ENCODE peak calls at places on chromosomes 3 and 15, in ten cellular contexts. One of them, this sample, is unnamed.

GRCh38 chr3:16415911-16416310 is 97.6 kb downstream of the RFTN1 start:
- DNase-seq in progenitor cell of endocrine pancreas: no peak
- DNase-seq in activated T-cell treated with anti-CD3 and anti-CD28 coated beads for 1 hour: no peak
- DNase-seq in NCI-H1930: no peak
- DNase-seq in AG04450: no peak
- DNase-seq in nucleus accumbens: no peak
- DNase-seq in lower lobe of right lung: no peak
- DNase-seq in psoas muscle: no peak
- DNase-seq in fibroblast of pulmonary artery: peak; percentile 36
- DNase-seq in glutamatergic neuron: no peak
- DNase-seq in this sample: no peak

GRCh38 chr15:91407237-91407889 is 307.3 kb downstream of the SV2B start:
- DNase-seq in NCI-H1930: no peak
- DNase-seq in glutamatergic neuron: no peak
- DNase-seq in activated T-cell treated with anti-CD3 and anti-CD28 coated beads for 1 hour: no peak
- DNase-seq in lower lobe of right lung: no peak
- DNase-seq in progenitor cell of endocrine pancreas: no peak
- DNase-seq in AG04450: no peak
- DNase-seq in psoas muscle: no peak
- DNase-seq in fibroblast of pulmonary artery: peak; percentile 30
- DNase-seq in nucleus accumbens: no peak
- DNase-seq in this sample: no peak

GRCh38 chr3:115100172-115100571 is 46.9 kb downstream of the ZBTB20 start:
- DNase-seq in progenitor cell of endocrine pancreas: no peak
- DNase-seq in glutamatergic neuron: no peak
- DNase-seq in NCI-H1930: peak; percentile 80
- DNase-seq in nucleus accumbens: no peak
- DNase-seq in fibroblast of pulmonary artery: peak; percentile 78
- DNase-seq in activated T-cell treated with anti-CD3 and anti-CD28 coated beads for 1 hour: no peak
- DNase-seq in psoas muscle: no peak
- DNase-seq in AG04450: peak; percentile 33
- DNase-seq in lower lobe of right lung: no peak
- DNase-seq in this sample: no peak

GRCh38 chr3:107429330-107430181 is 52.3 kb downstream of the CCDC54 start:
- DNase-seq in NCI-H1930: no peak
- DNase-seq in AG04450: peak; percentile 70
- DNase-seq in fibroblast of pulmonary artery: peak; percentile 93
- DNase-seq in lower lobe of right lung: peak; percentile 77
- DNase-seq in progenitor cell of endocrine pancreas: peak; percentile 65
- DNase-seq in glutamatergic neuron: peak; percentile 83
- DNase-seq in psoas muscle: peak; percentile 83
- DNase-seq in activated T-cell treated with anti-CD3 and anti-CD28 coated beads for 1 hour: peak; percentile 42
- DNase-seq in nucleus accumbens: peak; percentile 83
- DNase-seq in this sample: peak; percentile 32

GRCh38 chr15:68843425-68844311 is 23.0 kb upstream of the ANP32A start:
- DNase-seq in AG04450: no peak
- DNase-seq in nucleus accumbens: no peak
- DNase-seq in NCI-H1930: no peak
- DNase-seq in lower lobe of right lung: peak; percentile 52
- DNase-seq in glutamatergic neuron: peak; percentile 63
- DNase-seq in progenitor cell of endocrine pancreas: no peak
- DNase-seq in activated T-cell treated with anti-CD3 and anti-CD28 coated beads for 1 hour: peak; percentile 17
- DNase-seq in fibroblast of pulmonary artery: peak; percentile 24
- DNase-seq in psoas muscle: no peak
- DNase-seq in this sample: no peak

GRCh38 chr3:105647047-105647446 is 221.8 kb downstream of the CBLB start:
- DNase-seq in lower lobe of right lung: no peak
- DNase-seq in NCI-H1930: no peak
- DNase-seq in AG04450: peak; percentile 70
- DNase-seq in progenitor cell of endocrine pancreas: no peak
- DNase-seq in glutamatergic neuron: no peak
- DNase-seq in activated T-cell treated with anti-CD3 and anti-CD28 coated beads for 1 hour: no peak
- DNase-seq in psoas muscle: no peak
- DNase-seq in fibroblast of pulmonary artery: peak; percentile 93
- DNase-seq in nucleus accumbens: no peak
- DNase-seq in this sample: no peak

GRCh38 chr3:150428562-150428961 is 20.5 kb downstream of the TSC22D2 start:
- DNase-seq in AG04450: no peak
- DNase-seq in nucleus accumbens: no peak
- DNase-seq in lower lobe of right lung: no peak
- DNase-seq in progenitor cell of endocrine pancreas: no peak
- DNase-seq in activated T-cell treated with anti-CD3 and anti-CD28 coated beads for 1 hour: no peak
- DNase-seq in NCI-H1930: no peak
- DNase-seq in psoas muscle: no peak
- DNase-seq in fibroblast of pulmonary artery: no peak
- DNase-seq in glutamatergic neuron: no peak
- DNase-seq in this sample: no peak

GRCh38 chr15:52463638-52464037 is 65.0 kb downstream of the MYO5A start:
- DNase-seq in psoas muscle: no peak
- DNase-seq in activated T-cell treated with anti-CD3 and anti-CD28 coated beads for 1 hour: no peak
- DNase-seq in NCI-H1930: no peak
- DNase-seq in lower lobe of right lung: no peak
- DNase-seq in fibroblast of pulmonary artery: peak; percentile 24
- DNase-seq in AG04450: no peak
- DNase-seq in progenitor cell of endocrine pancreas: no peak
- DNase-seq in glutamatergic neuron: no peak
- DNase-seq in nucleus accumbens: no peak
- DNase-seq in this sample: no peak

GRCh38 chr3:141797167-141797773 is 34.1 kb downstream of the GRK7 start:
- DNase-seq in nucleus accumbens: no peak
- DNase-seq in lower lobe of right lung: peak; percentile 67
- DNase-seq in psoas muscle: peak; percentile 80
- DNase-seq in AG04450: no peak
- DNase-seq in fibroblast of pulmonary artery: peak; percentile 67
- DNase-seq in NCI-H1930: no peak
- DNase-seq in activated T-cell treated with anti-CD3 and anti-CD28 coated beads for 1 hour: peak; percentile 16
- DNase-seq in glutamatergic neuron: peak; percentile 76
- DNase-seq in progenitor cell of endocrine pancreas: peak; percentile 44
- DNase-seq in this sample: no peak

GRCh38 chr15:76065267-76065666 is 5.5 kb downstream of the TMEM266 start:
- DNase-seq in progenitor cell of endocrine pancreas: no peak
- DNase-seq in NCI-H1930: no peak
- DNase-seq in psoas muscle: no peak
- DNase-seq in lower lobe of right lung: no peak
- DNase-seq in AG04450: no peak
- DNase-seq in glutamatergic neuron: no peak
- DNase-seq in fibroblast of pulmonary artery: no peak
- DNase-seq in activated T-cell treated with anti-CD3 and anti-CD28 coated beads for 1 hour: no peak
- DNase-seq in nucleus accumbens: no peak
- DNase-seq in this sample: no peak

GRCh38 chr3:112289011-112289410 is 5.0 kb downstream of the SLC9C1 start:
- DNase-seq in lower lobe of right lung: no peak
- DNase-seq in glutamatergic neuron: no peak
- DNase-seq in fibroblast of pulmonary artery: no peak
- DNase-seq in nucleus accumbens: no peak
- DNase-seq in progenitor cell of endocrine pancreas: no peak
- DNase-seq in activated T-cell treated with anti-CD3 and anti-CD28 coated beads for 1 hour: no peak
- DNase-seq in NCI-H1930: no peak
- DNase-seq in AG04450: no peak
- DNase-seq in psoas muscle: no peak
- DNase-seq in this sample: no peak

GRCh38 chr3:69082805-69083204 is 1.9 kb upstream of the ARL6IP5 start:
- DNase-seq in activated T-cell treated with anti-CD3 and anti-CD28 coated beads for 1 hour: peak; percentile 29
- DNase-seq in lower lobe of right lung: no peak
- DNase-seq in fibroblast of pulmonary artery: peak; percentile 68
- DNase-seq in psoas muscle: no peak
- DNase-seq in nucleus accumbens: peak; percentile 19
- DNase-seq in progenitor cell of endocrine pancreas: no peak
- DNase-seq in AG04450: no peak
- DNase-seq in glutamatergic neuron: no peak
- DNase-seq in NCI-H1930: no peak
- DNase-seq in this sample: peak; percentile 43

GRCh38 chr3:62046326-62046725 is 327.0 kb downstream of the FEZF2 start:
- DNase-seq in fibroblast of pulmonary artery: peak; percentile 24
- DNase-seq in glutamatergic neuron: no peak
- DNase-seq in activated T-cell treated with anti-CD3 and anti-CD28 coated beads for 1 hour: no peak
- DNase-seq in NCI-H1930: no peak
- DNase-seq in AG04450: no peak
- DNase-seq in progenitor cell of endocrine pancreas: no peak
- DNase-seq in nucleus accumbens: no peak
- DNase-seq in psoas muscle: no peak
- DNase-seq in lower lobe of right lung: no peak
- DNase-seq in this sample: no peak

GRCh38 chr3:5563537-5564277 is 376.2 kb downstream of the EDEM1 start:
- DNase-seq in activated T-cell treated with anti-CD3 and anti-CD28 coated beads for 1 hour: no peak
- DNase-seq in lower lobe of right lung: no peak
- DNase-seq in nucleus accumbens: no peak
- DNase-seq in psoas muscle: no peak
- DNase-seq in glutamatergic neuron: no peak
- DNase-seq in fibroblast of pulmonary artery: no peak
- DNase-seq in progenitor cell of endocrine pancreas: no peak
- DNase-seq in NCI-H1930: no peak
- DNase-seq in AG04450: no peak
- DNase-seq in this sample: no peak

GRCh38 chr3:21795152-21795837 is 44.3 kb upstream of the ZNF385D start:
- DNase-seq in progenitor cell of endocrine pancreas: no peak
- DNase-seq in NCI-H1930: no peak
- DNase-seq in AG04450: no peak
- DNase-seq in fibroblast of pulmonary artery: no peak
- DNase-seq in psoas muscle: peak; percentile 72
- DNase-seq in glutamatergic neuron: peak; percentile 74
- DNase-seq in nucleus accumbens: no peak
- DNase-seq in activated T-cell treated with anti-CD3 and anti-CD28 coated beads for 1 hour: no peak
- DNase-seq in lower lobe of right lung: no peak
- DNase-seq in this sample: no peak

GRCh38 chr15:78995921-78996780 is 51.3 kb upstream of the CTSH start:
- DNase-seq in glutamatergic neuron: no peak
- DNase-seq in lower lobe of right lung: no peak
- DNase-seq in progenitor cell of endocrine pancreas: no peak
- DNase-seq in psoas muscle: peak; percentile 46
- DNase-seq in fibroblast of pulmonary artery: no peak
- DNase-seq in activated T-cell treated with anti-CD3 and anti-CD28 coated beads for 1 hour: no peak
- DNase-seq in NCI-H1930: no peak
- DNase-seq in AG04450: no peak
- DNase-seq in nucleus accumbens: no peak
- DNase-seq in this sample: no peak

GRCh38 chr3:134911611-134912604 is 116.8 kb downstream of the EPHB1 start:
- DNase-seq in activated T-cell treated with anti-CD3 and anti-CD28 coated beads for 1 hour: no peak
- DNase-seq in NCI-H1930: no peak
- DNase-seq in fibroblast of pulmonary artery: no peak
- DNase-seq in progenitor cell of endocrine pancreas: no peak
- DNase-seq in nucleus accumbens: no peak
- DNase-seq in AG04450: no peak
- DNase-seq in glutamatergic neuron: no peak
- DNase-seq in lower lobe of right lung: no peak
- DNase-seq in psoas muscle: no peak
- DNase-seq in this sample: no peak

GRCh38 chr3:69698728-69699127 is 40.5 kb upstream of the MITF start:
- DNase-seq in progenitor cell of endocrine pancreas: no peak
- DNase-seq in NCI-H1930: no peak
- DNase-seq in psoas muscle: no peak
- DNase-seq in activated T-cell treated with anti-CD3 and anti-CD28 coated beads for 1 hour: no peak
- DNase-seq in nucleus accumbens: no peak
- DNase-seq in fibroblast of pulmonary artery: no peak
- DNase-seq in glutamatergic neuron: no peak
- DNase-seq in lower lobe of right lung: no peak
- DNase-seq in AG04450: no peak
- DNase-seq in this sample: no peak

GRCh38 chr15:74431645-74432044 is 2.1 kb downstream of the SEMA7A start:
- DNase-seq in AG04450: no peak
- DNase-seq in activated T-cell treated with anti-CD3 and anti-CD28 coated beads for 1 hour: no peak
- DNase-seq in glutamatergic neuron: no peak
- DNase-seq in psoas muscle: peak; percentile 46
- DNase-seq in progenitor cell of endocrine pancreas: no peak
- DNase-seq in fibroblast of pulmonary artery: no peak
- DNase-seq in nucleus accumbens: no peak
- DNase-seq in NCI-H1930: no peak
- DNase-seq in lower lobe of right lung: no peak
- DNase-seq in this sample: no peak

GRCh38 chr15:35141743-35142356 is 56.8 kb upstream of the NANOGP8 start:
- DNase-seq in psoas muscle: no peak
- DNase-seq in AG04450: peak; percentile 86
- DNase-seq in glutamatergic neuron: no peak
- DNase-seq in nucleus accumbens: no peak
- DNase-seq in lower lobe of right lung: no peak
- DNase-seq in NCI-H1930: no peak
- DNase-seq in activated T-cell treated with anti-CD3 and anti-CD28 coated beads for 1 hour: no peak
- DNase-seq in progenitor cell of endocrine pancreas: no peak
- DNase-seq in fibroblast of pulmonary artery: peak; percentile 98
- DNase-seq in this sample: no peak

GRCh38 chr15:31084176-31084575 is 17.3 kb downstream of the TRPM1 start:
- DNase-seq in fibroblast of pulmonary artery: no peak
- DNase-seq in glutamatergic neuron: no peak
- DNase-seq in activated T-cell treated with anti-CD3 and anti-CD28 coated beads for 1 hour: no peak
- DNase-seq in nucleus accumbens: no peak
- DNase-seq in psoas muscle: no peak
- DNase-seq in AG04450: no peak
- DNase-seq in NCI-H1930: no peak
- DNase-seq in progenitor cell of endocrine pancreas: no peak
- DNase-seq in lower lobe of right lung: no peak
- DNase-seq in this sample: no peak

GRCh38 chr3:129599607-129600006 is 6.9 kb downstream of the PLXND1 start:
- DNase-seq in NCI-H1930: no peak
- DNase-seq in lower lobe of right lung: peak; percentile 86
- DNase-seq in AG04450: no peak
- DNase-seq in nucleus accumbens: peak; percentile 22
- DNase-seq in progenitor cell of endocrine pancreas: no peak
- DNase-seq in activated T-cell treated with anti-CD3 and anti-CD28 coated beads for 1 hour: no peak
- DNase-seq in fibroblast of pulmonary artery: peak; percentile 85
- DNase-seq in glutamatergic neuron: no peak
- DNase-seq in psoas muscle: no peak
- DNase-seq in this sample: no peak

GRCh38 chr3:3053974-3054373 is 56.2 kb downstream of the IL5RA start:
- DNase-seq in activated T-cell treated with anti-CD3 and anti-CD28 coated beads for 1 hour: no peak
- DNase-seq in fibroblast of pulmonary artery: peak; percentile 25
- DNase-seq in psoas muscle: no peak
- DNase-seq in glutamatergic neuron: no peak
- DNase-seq in nucleus accumbens: no peak
- DNase-seq in lower lobe of right lung: no peak
- DNase-seq in AG04450: no peak
- DNase-seq in progenitor cell of endocrine pancreas: no peak
- DNase-seq in NCI-H1930: no peak
- DNase-seq in this sample: no peak

GRCh38 chr3:72953325-72953956 is 43.2 kb upstream of the PPP4R2 start:
- DNase-seq in activated T-cell treated with anti-CD3 and anti-CD28 coated beads for 1 hour: no peak
- DNase-seq in progenitor cell of endocrine pancreas: no peak
- DNase-seq in lower lobe of right lung: no peak
- DNase-seq in glutamatergic neuron: no peak
- DNase-seq in psoas muscle: no peak
- DNase-seq in nucleus accumbens: no peak
- DNase-seq in NCI-H1930: no peak
- DNase-seq in fibroblast of pulmonary artery: peak; percentile 80
- DNase-seq in AG04450: no peak
- DNase-seq in this sample: no peak

GRCh38 chr15:45187894-45188830 is at the start of gene SHF:
- DNase-seq in progenitor cell of endocrine pancreas: peak; percentile 47
- DNase-seq in lower lobe of right lung: no peak
- DNase-seq in NCI-H1930: peak; percentile 59
- DNase-seq in nucleus accumbens: peak; percentile 70
- DNase-seq in activated T-cell treated with anti-CD3 and anti-CD28 coated beads for 1 hour: peak; percentile 53
- DNase-seq in psoas muscle: peak; percentile 74
- DNase-seq in fibroblast of pulmonary artery: peak; percentile 50
- DNase-seq in AG04450: peak; percentile 21
- DNase-seq in glutamatergic neuron: peak; percentile 83
- DNase-seq in this sample: peak; percentile 51

GRCh38 chr15:96076350-96076749 is 254.2 kb upstream of the NR2F2 start:
- DNase-seq in lower lobe of right lung: no peak
- DNase-seq in nucleus accumbens: no peak
- DNase-seq in fibroblast of pulmonary artery: no peak
- DNase-seq in activated T-cell treated with anti-CD3 and anti-CD28 coated beads for 1 hour: no peak
- DNase-seq in AG04450: no peak
- DNase-seq in progenitor cell of endocrine pancreas: no peak
- DNase-seq in psoas muscle: no peak
- DNase-seq in NCI-H1930: no peak
- DNase-seq in glutamatergic neuron: no peak
- DNase-seq in this sample: no peak

GRCh38 chr15:91456251-91456718 is 356.2 kb downstream of the SV2B start:
- DNase-seq in AG04450: peak; percentile 34
- DNase-seq in activated T-cell treated with anti-CD3 and anti-CD28 coated beads for 1 hour: no peak
- DNase-seq in nucleus accumbens: no peak
- DNase-seq in NCI-H1930: no peak
- DNase-seq in progenitor cell of endocrine pancreas: no peak
- DNase-seq in psoas muscle: no peak
- DNase-seq in lower lobe of right lung: no peak
- DNase-seq in glutamatergic neuron: no peak
- DNase-seq in fibroblast of pulmonary artery: no peak
- DNase-seq in this sample: no peak

GRCh38 chr15:69576035-69576526 is 123.5 kb downstream of the RPLP1 start:
- DNase-seq in glutamatergic neuron: peak; percentile 46
- DNase-seq in progenitor cell of endocrine pancreas: no peak
- DNase-seq in fibroblast of pulmonary artery: peak; percentile 42
- DNase-seq in AG04450: no peak
- DNase-seq in NCI-H1930: no peak
- DNase-seq in lower lobe of right lung: peak; percentile 80
- DNase-seq in activated T-cell treated with anti-CD3 and anti-CD28 coated beads for 1 hour: peak; percentile 59
- DNase-seq in nucleus accumbens: peak; percentile 62
- DNase-seq in psoas muscle: peak; percentile 78
- DNase-seq in this sample: peak; percentile 55

This sample was measured in T follicular helper cell.